ENCODE peak calls at places on chromosomes 2 and 18, in six cellular contexts. One of them, this sample, is unnamed.

GRCh38 chr2:174580951-174581350 is 16.7 kb downstream of the WIPF1 start:
- DNase-seq in activated T-cell treated with anti-CD3 and anti-CD28 coated beads for 1 hour: no peak
- DNase-seq in RPMI7951: no peak
- DNase-seq in CD8-positive, alpha-beta T cell: no peak
- DNase-seq in thoracic aorta: no peak
- DNase-seq in Ammon's horn: peak
- DNase-seq in this sample: no peak

GRCh38 chr18:35750929-35751328 is 169.4 kb downstream of the GALNT1 start:
- DNase-seq in activated T-cell treated with anti-CD3 and anti-CD28 coated beads for 1 hour: no peak
- DNase-seq in RPMI7951: no peak
- DNase-seq in CD8-positive, alpha-beta T cell: no peak
- DNase-seq in thoracic aorta: no peak
- DNase-seq in Ammon's horn: no peak
- DNase-seq in this sample: no peak

GRCh38 chr2:237859533-237860272 is at the start of gene RAMP1:
- DNase-seq in activated T-cell treated with anti-CD3 and anti-CD28 coated beads for 1 hour: no peak
- DNase-seq in RPMI7951: peak
- DNase-seq in CD8-positive, alpha-beta T cell: no peak
- DNase-seq in thoracic aorta: no peak
- DNase-seq in Ammon's horn: peak
- DNase-seq in this sample: no peak

GRCh38 chr2:118050386-118050785 is 36.5 kb upstream of the CCDC93 start:
- DNase-seq in activated T-cell treated with anti-CD3 and anti-CD28 coated beads for 1 hour: no peak
- DNase-seq in RPMI7951: no peak
- DNase-seq in CD8-positive, alpha-beta T cell: no peak
- DNase-seq in thoracic aorta: no peak
- DNase-seq in Ammon's horn: no peak
- DNase-seq in this sample: no peak

GRCh38 chr2:25664531-25665307 is 8.7 kb downstream of the DTNB start:
- DNase-seq in activated T-cell treated with anti-CD3 and anti-CD28 coated beads for 1 hour: no peak
- DNase-seq in RPMI7951: peak
- DNase-seq in CD8-positive, alpha-beta T cell: no peak
- DNase-seq in thoracic aorta: no peak
- DNase-seq in Ammon's horn: peak
- DNase-seq in this sample: peak

GRCh38 chr2:67667054-67667908 is 270.1 kb downstream of the ETAA1 start:
- DNase-seq in activated T-cell treated with anti-CD3 and anti-CD28 coated beads for 1 hour: no peak
- DNase-seq in RPMI7951: no peak
- DNase-seq in CD8-positive, alpha-beta T cell: no peak
- DNase-seq in thoracic aorta: no peak
- DNase-seq in Ammon's horn: no peak
- DNase-seq in this sample: no peak

GRCh38 chr2:3643371-3644245 is 14.4 kb upstream of the ALLC start:
- DNase-seq in activated T-cell treated with anti-CD3 and anti-CD28 coated beads for 1 hour: no peak
- DNase-seq in RPMI7951: no peak
- DNase-seq in CD8-positive, alpha-beta T cell: no peak
- DNase-seq in thoracic aorta: no peak
- DNase-seq in Ammon's horn: no peak
- DNase-seq in this sample: no peak

GRCh38 chr18:66757946-66758345 is 154.1 kb upstream of the CDH19 start:
- DNase-seq in activated T-cell treated with anti-CD3 and anti-CD28 coated beads for 1 hour: no peak
- DNase-seq in RPMI7951: no peak
- DNase-seq in CD8-positive, alpha-beta T cell: no peak
- DNase-seq in thoracic aorta: no peak
- DNase-seq in Ammon's horn: no peak
- DNase-seq in this sample: no peak

GRCh38 chr2:119760237-119760807 is 600 bp downstream of the PTPN4 start:
- DNase-seq in activated T-cell treated with anti-CD3 and anti-CD28 coated beads for 1 hour: peak
- DNase-seq in RPMI7951: no peak
- DNase-seq in CD8-positive, alpha-beta T cell: no peak
- DNase-seq in thoracic aorta: no peak
- DNase-seq in Ammon's horn: no peak
- DNase-seq in this sample: no peak

GRCh38 chr2:43333656-43334144 is 107.3 kb upstream of the ZFP36L2 start:
- DNase-seq in activated T-cell treated with anti-CD3 and anti-CD28 coated beads for 1 hour: no peak
- DNase-seq in RPMI7951: peak
- DNase-seq in CD8-positive, alpha-beta T cell: no peak
- DNase-seq in thoracic aorta: no peak
- DNase-seq in Ammon's horn: peak
- DNase-seq in this sample: peak

GRCh38 chr2:97267411-97268074 is 154.6 kb downstream of the ANKRD36 start:
- DNase-seq in activated T-cell treated with anti-CD3 and anti-CD28 coated beads for 1 hour: no peak
- DNase-seq in RPMI7951: peak
- DNase-seq in CD8-positive, alpha-beta T cell: peak
- DNase-seq in thoracic aorta: no peak
- DNase-seq in Ammon's horn: no peak
- DNase-seq in this sample: peak

GRCh38 chr2:25315316-25315680 is 26.4 kb downstream of the DNMT3A start:
- DNase-seq in activated T-cell treated with anti-CD3 and anti-CD28 coated beads for 1 hour: no peak
- DNase-seq in RPMI7951: no peak
- DNase-seq in CD8-positive, alpha-beta T cell: no peak
- DNase-seq in thoracic aorta: no peak
- DNase-seq in Ammon's horn: no peak
- DNase-seq in this sample: no peak

GRCh38 chr2:141711627-141712026 is 419.2 kb downstream of the LRP1B start:
- DNase-seq in activated T-cell treated with anti-CD3 and anti-CD28 coated beads for 1 hour: no peak
- DNase-seq in RPMI7951: no peak
- DNase-seq in CD8-positive, alpha-beta T cell: no peak
- DNase-seq in thoracic aorta: no peak
- DNase-seq in Ammon's horn: no peak
- DNase-seq in this sample: no peak

GRCh38 chr2:118169359-118170005 is 81.2 kb downstream of the INSIG2 start:
- DNase-seq in activated T-cell treated with anti-CD3 and anti-CD28 coated beads for 1 hour: no peak
- DNase-seq in RPMI7951: peak
- DNase-seq in CD8-positive, alpha-beta T cell: peak
- DNase-seq in thoracic aorta: no peak
- DNase-seq in Ammon's horn: no peak
- DNase-seq in this sample: no peak

GRCh38 chr2:11551569-11552259 is 17.9 kb downstream of the GREB1 start:
- DNase-seq in activated T-cell treated with anti-CD3 and anti-CD28 coated beads for 1 hour: no peak
- DNase-seq in RPMI7951: no peak
- DNase-seq in CD8-positive, alpha-beta T cell: no peak
- DNase-seq in thoracic aorta: no peak
- DNase-seq in Ammon's horn: no peak
- DNase-seq in this sample: no peak

GRCh38 chr2:235605306-235605998 is 111.6 kb downstream of the AGAP1 start:
- DNase-seq in activated T-cell treated with anti-CD3 and anti-CD28 coated beads for 1 hour: no peak
- DNase-seq in RPMI7951: peak
- DNase-seq in CD8-positive, alpha-beta T cell: no peak
- DNase-seq in thoracic aorta: peak
- DNase-seq in Ammon's horn: peak
- DNase-seq in this sample: no peak

GRCh38 chr2:102806250-102806837 is 44.5 kb downstream of the TMEM182 start:
- DNase-seq in activated T-cell treated with anti-CD3 and anti-CD28 coated beads for 1 hour: peak
- DNase-seq in RPMI7951: peak
- DNase-seq in CD8-positive, alpha-beta T cell: no peak
- DNase-seq in thoracic aorta: peak
- DNase-seq in Ammon's horn: peak
- DNase-seq in this sample: peak

GRCh38 chr2:73700111-73700510 is 37.0 kb downstream of the TPRKB start:
- DNase-seq in activated T-cell treated with anti-CD3 and anti-CD28 coated beads for 1 hour: no peak
- DNase-seq in RPMI7951: no peak
- DNase-seq in CD8-positive, alpha-beta T cell: no peak
- DNase-seq in thoracic aorta: no peak
- DNase-seq in Ammon's horn: peak
- DNase-seq in this sample: peak